ENCODE peak calls at places on chromosomes 4 and X, in nine cellular contexts. One of them, this sample, is unnamed.

GRCh38 chr4:25767877-25768475 is 94.8 kb downstream of the SEL1L3 start:
- DNase-seq in NCI-H1417 treated with DMSO at 0.1 percent for 48 hours: peak
- DNase-seq in NCI-H187: peak
- DNase-seq in NCI-H1105 treated with DMSO at 0.1 percent for 48 hours: peak
- DNase-seq in AG09319: peak
- DNase-seq in ureter: peak
- DNase-seq in iPS-NIHi11: peak
- DNase-seq in cardiac fibroblast: peak
- DNase-seq in NCI-H69: peak
- DNase-seq in this sample: peak

GRCh38 chr4:36288727-36289126 is 7.3 kb downstream of the DTHD1 start:
- DNase-seq in NCI-H1417 treated with DMSO at 0.1 percent for 48 hours: no peak
- DNase-seq in NCI-H187: no peak
- DNase-seq in NCI-H1105 treated with DMSO at 0.1 percent for 48 hours: no peak
- DNase-seq in AG09319: no peak
- DNase-seq in ureter: no peak
- DNase-seq in iPS-NIHi11: no peak
- DNase-seq in cardiac fibroblast: no peak
- DNase-seq in NCI-H69: no peak
- DNase-seq in this sample: no peak

GRCh38 chr4:157151711-157152110 is 68.8 kb upstream of the GRIA2 start:
- DNase-seq in NCI-H1417 treated with DMSO at 0.1 percent for 48 hours: no peak
- DNase-seq in NCI-H187: no peak
- DNase-seq in NCI-H1105 treated with DMSO at 0.1 percent for 48 hours: no peak
- DNase-seq in AG09319: no peak
- DNase-seq in ureter: no peak
- DNase-seq in iPS-NIHi11: no peak
- DNase-seq in cardiac fibroblast: peak
- DNase-seq in NCI-H69: no peak
- DNase-seq in this sample: no peak

GRCh38 chrX:136646602-136647239 is 1.2 kb upstream of the CD40LG start:
- DNase-seq in NCI-H1417 treated with DMSO at 0.1 percent for 48 hours: no peak
- DNase-seq in NCI-H187: no peak
- DNase-seq in NCI-H1105 treated with DMSO at 0.1 percent for 48 hours: no peak
- DNase-seq in AG09319: no peak
- DNase-seq in ureter: no peak
- DNase-seq in iPS-NIHi11: no peak
- DNase-seq in cardiac fibroblast: no peak
- DNase-seq in NCI-H69: no peak
- DNase-seq in this sample: no peak

GRCh38 chr4:107213410-107213809 is 177.3 kb upstream of the DKK2 start:
- DNase-seq in NCI-H1417 treated with DMSO at 0.1 percent for 48 hours: no peak
- DNase-seq in NCI-H187: no peak
- DNase-seq in NCI-H1105 treated with DMSO at 0.1 percent for 48 hours: no peak
- DNase-seq in AG09319: no peak
- DNase-seq in ureter: no peak
- DNase-seq in iPS-NIHi11: no peak
- DNase-seq in cardiac fibroblast: no peak
- DNase-seq in NCI-H69: no peak
- DNase-seq in this sample: no peak

GRCh38 chr4:165184220-165184619 is 23.1 kb upstream of the KLHL2 start:
- DNase-seq in NCI-H1417 treated with DMSO at 0.1 percent for 48 hours: no peak
- DNase-seq in NCI-H187: no peak
- DNase-seq in NCI-H1105 treated with DMSO at 0.1 percent for 48 hours: no peak
- DNase-seq in AG09319: no peak
- DNase-seq in ureter: no peak
- DNase-seq in iPS-NIHi11: no peak
- DNase-seq in cardiac fibroblast: no peak
- DNase-seq in NCI-H69: no peak
- DNase-seq in this sample: no peak

GRCh38 chr4:70874268-70875156 is 27.7 kb upstream of the MOB1B start:
- DNase-seq in NCI-H1417 treated with DMSO at 0.1 percent for 48 hours: no peak
- DNase-seq in NCI-H187: no peak
- DNase-seq in NCI-H1105 treated with DMSO at 0.1 percent for 48 hours: no peak
- DNase-seq in AG09319: no peak
- DNase-seq in ureter: no peak
- DNase-seq in iPS-NIHi11: no peak
- DNase-seq in cardiac fibroblast: no peak
- DNase-seq in NCI-H69: no peak
- DNase-seq in this sample: no peak

GRCh38 chr4:108060164-108060563 is 70.5 kb downstream of the HADH start:
- DNase-seq in NCI-H1417 treated with DMSO at 0.1 percent for 48 hours: no peak
- DNase-seq in NCI-H187: no peak
- DNase-seq in NCI-H1105 treated with DMSO at 0.1 percent for 48 hours: peak
- DNase-seq in AG09319: no peak
- DNase-seq in ureter: no peak
- DNase-seq in iPS-NIHi11: peak
- DNase-seq in cardiac fibroblast: peak
- DNase-seq in NCI-H69: peak
- DNase-seq in this sample: peak

GRCh38 chr4:54172156-54172555 is 56.9 kb upstream of the PDGFRA start:
- DNase-seq in NCI-H1417 treated with DMSO at 0.1 percent for 48 hours: no peak
- DNase-seq in NCI-H187: no peak
- DNase-seq in NCI-H1105 treated with DMSO at 0.1 percent for 48 hours: no peak
- DNase-seq in AG09319: no peak
- DNase-seq in ureter: no peak
- DNase-seq in iPS-NIHi11: no peak
- DNase-seq in cardiac fibroblast: no peak
- DNase-seq in NCI-H69: no peak
- DNase-seq in this sample: no peak

GRCh38 chr4:125550769-125551168 is 236.0 kb downstream of the FAT4 start:
- DNase-seq in NCI-H1417 treated with DMSO at 0.1 percent for 48 hours: no peak
- DNase-seq in NCI-H187: no peak
- DNase-seq in NCI-H1105 treated with DMSO at 0.1 percent for 48 hours: no peak
- DNase-seq in AG09319: no peak
- DNase-seq in ureter: no peak
- DNase-seq in iPS-NIHi11: no peak
- DNase-seq in cardiac fibroblast: no peak
- DNase-seq in NCI-H69: no peak
- DNase-seq in this sample: no peak

This sample was measured in HEK293T.